ENCODE peak calls at places on chromosome 13, in six cellular contexts. Q is neural crest cell; O is endodermal cell; M is hepatocyte; I is IMR-90; T is CD4-positive, alpha-beta T cell. P is an unnamed sample.

GRCh38 chr13:73364706-73365105 is 305.9 kb downstream of the KLF5 start:
- DNase-seq in Q (no peak), O (no peak), M (peak), I (no peak), T (no peak), P (no peak)

GRCh38 chr13:21240586-21240985 is 64.1 kb downstream of the MRPL57 start:
- DNase-seq in Q (no peak), O (no peak), M (no peak), I (peak), T (no peak), P (no peak)

GRCh38 chr13:89899302-89900103 is 1448.0 kb upstream of the MIR17HG start:
- DNase-seq in Q (no peak), O (no peak), M (no peak), I (no peak), T (no peak), P (no peak)

GRCh38 chr13:76812206-76812882 is 73.9 kb downstream of the KCTD12 start:
- DNase-seq in Q (no peak), O (no peak), M (peak), I (no peak), T (no peak), P (no peak)

GRCh38 chr13:95624020-95624419 is 20.5 kb downstream of the DZIP1 start:
- DNase-seq in Q (peak), O (peak), M (peak), I (peak), T (no peak), P (peak)

GRCh38 chr13:100921139-100921538 is 246.5 kb upstream of the TMTC4 start:
- DNase-seq in Q (no peak), O (no peak), M (no peak), I (peak), T (no peak), P (no peak)

GRCh38 chr13:33797622-33798021 is 20.3 kb upstream of the RFC3 start:
- DNase-seq in Q (no peak), O (no peak), M (no peak), I (no peak), T (no peak), P (no peak)

GRCh38 chr13:44386932-44387556 is 13.4 kb downstream of the SERP2 start:
- DNase-seq in Q (no peak), O (no peak), M (no peak), I (no peak), T (no peak), P (no peak)

GRCh38 chr13:80444240-80445015 is 103.5 kb upstream of the SPRY2 start:
- DNase-seq in Q (no peak), O (no peak), M (no peak), I (no peak), T (no peak), P (no peak)

GRCh38 chr13:48151766-48152165 is 56.9 kb upstream of the MED4 start:
- DNase-seq in Q (no peak), O (no peak), M (no peak), I (no peak), T (no peak), P (no peak)

GRCh38 chr13:112873851-112874750 is 94.9 kb upstream of the MCF2L start:
- DNase-seq in Q (peak), O (peak), M (peak), I (peak), T (peak), P (peak)

GRCh38 chr13:105462098-105462497 is 1073.4 kb downstream of the EFNB2 start:
- DNase-seq in Q (no peak), O (no peak), M (no peak), I (no peak), T (no peak), P (no peak)

GRCh38 chr13:74978596-74978995 is 503.4 kb downstream of the TBC1D4 start:
- DNase-seq in Q (no peak), O (no peak), M (no peak), I (no peak), T (no peak), P (no peak)

GRCh38 chr13:101267656-101268055 is 148.7 kb downstream of the NALCN start:
- DNase-seq in Q (no peak), O (no peak), M (no peak), I (no peak), T (no peak), P (no peak)

GRCh38 chr13:32587774-32588165 is 1.5 kb downstream of the PDS5B start:
- DNase-seq in Q (no peak), O (no peak), M (no peak), I (peak), T (no peak), P (no peak)

GRCh38 chr13:35909837-35910236 is 221.3 kb downstream of the DCLK1 start:
- DNase-seq in Q (no peak), O (no peak), M (no peak), I (no peak), T (no peak), P (no peak)

GRCh38 chr13:34405410-34405809 is 536.7 kb upstream of the NBEA start:
- DNase-seq in Q (no peak), O (no peak), M (no peak), I (no peak), T (no peak), P (no peak)

GRCh38 chr13:99601535-99601934 is 100.3 kb downstream of the TM9SF2 start:
- DNase-seq in Q (no peak), O (no peak), M (no peak), I (no peak), T (no peak), P (no peak)

GRCh38 chr13:33787051-33787591 is 30.8 kb upstream of the RFC3 start:
- DNase-seq in Q (no peak), O (no peak), M (no peak), I (no peak), T (no peak), P (no peak)

GRCh38 chr13:51041126-51041525 is 69.9 kb downstream of the C13orf42 start:
- DNase-seq in Q (no peak), O (peak), M (no peak), I (no peak), T (no peak), P (no peak)

GRCh38 chr13:35472308-35473008 is 4.0 kb downstream of the MAB21L1 start:
- DNase-seq in Q (no peak), O (peak), M (no peak), I (no peak), T (no peak), P (no peak)

GRCh38 chr13:82898625-82899024 is 983.6 kb downstream of the SLITRK1 start:
- DNase-seq in Q (no peak), O (no peak), M (peak), I (no peak), T (no peak), P (no peak)

GRCh38 chr13:97586941-97587340 is 153.0 kb downstream of the RAP2A start:
- DNase-seq in Q (no peak), O (no peak), M (no peak), I (no peak), T (no peak), P (no peak)

GRCh38 chr13:97583884-97584497 is 150.0 kb downstream of the RAP2A start:
- DNase-seq in Q (no peak), O (no peak), M (peak), I (no peak), T (no peak), P (no peak)

DNA sequence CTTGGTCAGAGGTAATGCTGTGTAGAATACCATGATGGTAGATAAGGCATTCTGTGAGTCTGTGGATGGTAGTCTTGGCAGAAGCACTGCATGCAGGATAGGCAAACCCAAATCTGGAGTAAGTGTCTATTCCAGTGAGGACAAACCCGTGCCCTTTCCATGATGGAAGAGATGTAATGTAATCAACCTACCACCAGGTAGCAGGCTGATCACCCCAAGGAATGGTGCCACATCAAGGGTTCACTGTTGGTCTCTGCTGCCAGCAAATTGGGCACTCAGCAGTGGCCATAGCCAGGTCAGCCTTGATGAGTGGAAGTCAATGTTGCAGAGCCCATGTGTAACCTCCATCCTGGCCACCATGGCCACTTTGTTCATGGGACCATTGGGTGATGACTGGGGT is 155.0 kb downstream of the RAP2A start:
- DNase-seq in Q (no peak), O (peak), M (no peak), I (no peak), T (no peak), P (no peak)
- TF ChIP-seq CTCF in Q (no peak), O (peak), M (no peak), I (no peak), T (no peak), P (no peak)

GRCh38 chr13:38674208-38674607 is 12.7 kb upstream of the FREM2 start:
- DNase-seq in Q (no peak), O (no peak), M (no peak), I (no peak), T (no peak), P (no peak)

GRCh38 chr13:38667526-38668094 is 19.3 kb upstream of the FREM2 start:
- DNase-seq in Q (no peak), O (no peak), M (no peak), I (no peak), T (no peak), P (no peak)

GRCh38 chr13:38669234-38669964 is 17.5 kb upstream of the FREM2 start:
- DNase-seq in Q (no peak), O (no peak), M (no peak), I (no peak), T (no peak), P (no peak)

GRCh38 chr13:38664920-38665319 is 22.0 kb upstream of the FREM2 start:
- DNase-seq in Q (no peak), O (no peak), M (no peak), I (no peak), T (no peak), P (no peak)

GRCh38 chr13:38670627-38671026 is 16.2 kb upstream of the FREM2 start:
- DNase-seq in Q (no peak), O (no peak), M (no peak), I (peak), T (no peak), P (no peak)
- TF ChIP-seq CTCF in Q (no peak), O (no peak), M (no peak), I (no peak), T (no peak), P (no peak)

GRCh38 chr13:43080199-43080598 is 56.8 kb downstream of the DNAJC15 start:
- DNase-seq in Q (no peak), O (no peak), M (no peak), I (no peak), T (no peak), P (no peak)

GRCh38 chr13:43089912-43090498 is 66.6 kb downstream of the DNAJC15 start:
- DNase-seq in Q (no peak), O (no peak), M (no peak), I (no peak), T (no peak), P (no peak)

GRCh38 chr13:43087960-43088580 is 64.7 kb downstream of the DNAJC15 start:
- DNase-seq in Q (no peak), O (no peak), M (no peak), I (peak), T (no peak), P (no peak)

GRCh38 chr13:43083750-43084149 is 60.4 kb downstream of the DNAJC15 start:
- DNase-seq in Q (no peak), O (no peak), M (no peak), I (no peak), T (no peak), P (no peak)

GRCh38 chr13:43085545-43085944 is 62.2 kb downstream of the DNAJC15 start:
- DNase-seq in Q (no peak), O (no peak), M (peak), I (peak), T (no peak), P (no peak)
- TF ChIP-seq CTCF in Q (peak), O (peak), M (peak), I (peak), T (peak), P (no peak)

DNA sequence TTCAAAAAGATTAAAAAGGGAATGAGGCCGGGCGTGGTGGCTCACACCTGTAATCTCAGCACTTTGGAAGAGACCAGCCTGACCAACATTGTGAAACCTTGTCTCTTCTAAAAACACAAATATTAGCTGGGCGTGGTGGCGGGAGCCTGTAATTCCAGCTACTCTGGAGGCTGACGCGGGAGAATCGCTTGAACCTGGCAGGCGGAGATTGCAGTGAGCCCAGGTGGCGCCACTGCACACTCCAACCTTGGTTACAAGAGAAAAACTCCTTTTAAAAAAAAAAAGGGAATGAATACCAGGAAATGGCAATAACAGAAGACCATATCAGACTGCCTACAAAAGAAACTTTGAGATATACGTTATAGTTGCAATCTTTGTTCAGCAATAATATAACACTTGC is 1244.5 kb downstream of the PCDH9 start:
- DNase-seq in Q (no peak), O (peak), M (peak), I (no peak), T (no peak), P (no peak)
- TF ChIP-seq CTCF in Q (no peak), O (peak), M (peak), I (no peak), T (no peak), P (no peak)

GRCh38 chr13:97223711-97224461 is 1.8 kb downstream of the MBNL2 start:
- DNase-seq in Q (no peak), O (peak), M (peak), I (peak), T (no peak), P (no peak)
- TF ChIP-seq CTCF in Q (no peak), O (no peak), M (no peak), I (peak), T (no peak), P (no peak)

GRCh38 chr13:111175948-111176347 is 60.8 kb downstream of the ARHGEF7 start:
- DNase-seq in Q (no peak), O (no peak), M (no peak), I (no peak), T (no peak), P (no peak)
- TF ChIP-seq CTCF in Q (no peak), O (peak), M (no peak), I (no peak), T (no peak), P (no peak)

GRCh38 chr13:109868583-109869311 is 82.4 kb upstream of the IRS2 start:
- DNase-seq in Q (no peak), O (no peak), M (peak), I (peak), T (no peak), P (no peak)

GRCh38 chr13:109867766-109868165 is 81.4 kb upstream of the IRS2 start:
- DNase-seq in Q (no peak), O (no peak), M (peak), I (no peak), T (no peak), P (no peak)

GRCh38 chr13:109871018-109871370 is 84.6 kb upstream of the IRS2 start:
- DNase-seq in Q (no peak), O (no peak), M (no peak), I (peak), T (no peak), P (no peak)

GRCh38 chr13:109870281-109871017 is 84.1 kb upstream of the IRS2 start:
- DNase-seq in Q (no peak), O (peak), M (no peak), I (no peak), T (no peak), P (no peak)

DNA sequence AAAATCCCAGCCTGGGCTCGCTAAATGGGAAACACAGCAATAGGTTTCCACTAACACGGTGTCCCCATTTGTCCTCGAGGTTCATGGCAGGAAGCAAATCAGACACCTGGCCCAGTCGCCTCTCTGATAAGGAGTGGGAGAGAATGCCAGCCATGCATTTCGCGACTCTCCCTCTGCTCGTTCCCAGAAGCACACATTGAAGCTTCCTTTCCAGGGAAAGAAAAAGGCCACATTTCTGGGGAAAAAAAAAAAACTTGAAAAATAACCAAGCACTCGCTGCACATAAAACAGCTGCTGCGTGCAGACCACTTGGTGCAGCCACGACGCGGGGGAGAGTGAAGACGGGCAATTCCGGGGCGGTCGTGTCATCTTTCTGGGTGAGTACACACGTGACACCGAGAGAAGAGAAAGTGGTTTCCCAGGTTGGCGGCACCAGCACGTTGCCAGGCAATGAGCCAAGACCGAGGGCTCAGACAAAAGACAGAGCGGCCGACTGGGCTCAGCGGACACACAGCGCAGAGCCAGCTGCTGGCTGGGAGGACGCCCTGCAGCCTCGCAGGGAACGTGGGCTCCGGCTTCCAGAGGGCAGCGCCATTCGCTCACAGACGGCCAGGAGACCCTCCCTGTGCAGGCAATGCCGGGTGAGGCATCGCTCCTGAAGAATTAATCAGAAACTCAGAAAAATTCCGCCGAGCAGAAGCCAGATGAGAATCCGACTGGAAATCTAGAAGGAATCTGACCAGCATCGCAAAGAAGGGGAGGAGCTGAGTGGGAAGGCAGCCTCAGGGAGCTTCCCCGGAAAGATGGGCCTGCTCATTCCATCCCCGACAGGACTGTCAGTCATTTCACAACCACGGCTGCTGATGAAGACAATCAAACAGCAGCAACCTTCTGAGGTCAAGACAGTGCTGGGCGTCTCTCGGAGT is 83.2 kb upstream of the IRS2 start:
- DNase-seq in Q (no peak), O (peak), M (no peak), I (peak), T (no peak), P (no peak)
- TF ChIP-seq CTCF in Q (no peak), O (peak), M (no peak), I (peak), T (no peak), P (no peak)

GRCh38 chr13:102774210-102774560 is 599 bp upstream of the TEX30 start:
- DNase-seq in Q (no peak), O (no peak), M (no peak), I (no peak), T (no peak), P (no peak)
- TF ChIP-seq CTCF in Q (no peak), O (no peak), M (no peak), I (no peak), T (no peak), P (no peak)

GRCh38 chr13:29564828-29565227 is 30.7 kb downstream of the SLC7A1 start:
- DNase-seq in Q (no peak), O (no peak), M (no peak), I (no peak), T (no peak), P (no peak)
- TF ChIP-seq CTCF in Q (no peak), O (no peak), M (peak), I (peak), T (no peak), P (no peak)

P was measured in GM13976.